ENCODE peak calls at places on chromosomes 2 and 18, in eight cellular contexts. L is stimulated activated CD8-positive, alpha-beta memory T cell treated with anti-CD3 and anti-CD28 coated beads, Interleukin-4, amount 100 ng/mL, for 1 hour; O is RPMI8226; X is A172; D is left cardiac atrium; Z is MV-4-11; A is GM12891; J is GM04504. C is an unnamed sample.

GRCh38 chr2:36326286-36326685 is 29.3 kb upstream of the CRIM1 start:
- DNase-seq in D (no peak), L (no peak), A (no peak), J (no peak), X (no peak), O (no peak), Z (no peak), C (no peak)

GRCh38 chr2:96143848-96144480 is 1.3 kb downstream of the DUSP2 start:
- DNase-seq in D (no peak), O (peak), Z (no peak), A (no peak), J (no peak), L (no peak), X (no peak), C (no peak)

GRCh38 chr2:79993144-79993543 is 311.4 kb downstream of the LRRTM1 start:
- DNase-seq in J (peak), X (peak), D (no peak), L (no peak), O (no peak), A (no peak), Z (peak), C (no peak)

GRCh38 chr2:221347471-221347870 is 224.6 kb downstream of the EPHA4 start:
- DNase-seq in J (no peak), A (no peak), D (no peak), L (no peak), O (no peak), X (no peak), Z (no peak), C (no peak)

GRCh38 chr2:161422812-161423211 is 6.7 kb downstream of the TBR1 start:
- DNase-seq in J (no peak), X (no peak), L (no peak), D (no peak), A (no peak), Z (no peak), O (no peak), C (no peak)

GRCh38 chr2:168348076-168348475 is 100.7 kb upstream of the STK39 start:
- DNase-seq in L (no peak), J (no peak), O (peak), A (no peak), Z (peak), D (no peak), X (no peak), C (no peak)

GRCh38 chr2:54899576-54900200 is 150.6 kb downstream of the RTN4 start:
- DNase-seq in O (peak), Z (peak), J (peak), A (no peak), X (peak), D (no peak), L (no peak), C (no peak)

GRCh38 chr18:28183418-28184078 is 6.6 kb upstream of the CDH2 start:
- DNase-seq in Z (no peak), D (no peak), O (no peak), L (no peak), X (peak), A (no peak), J (no peak), C (no peak)

GRCh38 chr18:66141716-66142115 is 390.9 kb downstream of the CDH7 start:
- DNase-seq in J (no peak), X (no peak), A (no peak), Z (no peak), O (no peak), D (no peak), L (no peak), C (no peak)

C was measured in cortex of kidney.